ENCODE peak calls at places on chromosomes 13 and 19, in six cellular contexts. S is Calu3, C is nephron progenitor cell, X is cardiac muscle cell, F is left lung, P is progenitor cell of endocrine pancreas. J is an unnamed sample.

GRCh38 chr13:102726430-102726829 is 31.6 kb upstream of the METTL21C start:
- DNase-seq in X (no peak), C (no peak), S (no peak), F (no peak), P (no peak), J (peak)

GRCh38 chr19:30036154-30037129 is 94.4 kb downstream of the URI1 start:
- DNase-seq in F (no peak), C (peak), S (no peak), P (no peak), X (no peak), J (no peak)

GRCh38 chr13:51118809-51119431 is 7.8 kb upstream of the C13orf42 start:
- DNase-seq in C (no peak), S (no peak), X (no peak), F (no peak), P (no peak), J (no peak)

GRCh38 chr19:18634612-18635290 is 2.1 kb upstream of the KLHL26 start:
- DNase-seq in F (no peak), S (no peak), C (no peak), X (no peak), P (no peak), J (no peak)

GRCh38 chr13:45055198-45055901 is 65.0 kb upstream of the GTF2F2 start:
- DNase-seq in P (no peak), S (peak), X (peak), F (no peak), C (no peak), J (peak)

GRCh38 chr13:100314132-100314910 is 225.4 kb downstream of the PCCA start:
- DNase-seq in F (no peak), P (no peak), S (no peak), C (no peak), X (no peak), J (no peak)

GRCh38 chr19:38656171-38656981 is 8.9 kb downstream of the ACTN4 start:
- DNase-seq in F (no peak), C (no peak), P (no peak), X (peak), S (no peak), J (peak)

GRCh38 chr19:33551676-33552075 is 30.1 kb upstream of the PEPD start:
- DNase-seq in S (no peak), P (no peak), C (no peak), F (no peak), X (no peak), J (no peak)

GRCh38 chr13:51818771-51819511 is 15.0 kb upstream of the DHRS12 start:
- DNase-seq in S (no peak), F (no peak), C (no peak), X (peak), P (no peak), J (peak)

GRCh38 chr13:44136693-44137268 is 236.8 kb upstream of the SERP2 start:
- DNase-seq in X (no peak), P (no peak), C (no peak), S (no peak), F (no peak), J (no peak)

GRCh38 chr13:81872581-81872980 is 1531.7 kb upstream of the SPRY2 start:
- DNase-seq in P (no peak), F (no peak), C (peak), X (no peak), S (peak), J (no peak)

GRCh38 chr19:49978324-49978723 is 17.4 kb upstream of the SIGLEC11 start:
- DNase-seq in F (peak), P (no peak), S (no peak), X (no peak), C (no peak), J (no peak)

GRCh38 chr19:38023661-38024574 is 116.9 kb downstream of the SIPA1L3 start:
- DNase-seq in P (no peak), C (no peak), S (no peak), F (no peak), X (no peak), J (no peak)

GRCh38 chr13:44703371-44703770 is 127.2 kb upstream of the TSC22D1 start:
- DNase-seq in S (no peak), X (peak), F (no peak), C (no peak), P (no peak), J (no peak)

GRCh38 chr13:77919351-77920294 is 992 bp upstream of the EDNRB start:
- DNase-seq in S (no peak), F (peak), X (peak), P (no peak), C (peak), J (peak)

GRCh38 chr13:109779074-109779473 is 7.3 kb downstream of the IRS2 start:
- DNase-seq in P (no peak), F (no peak), X (no peak), C (no peak), S (no peak), J (peak)

GRCh38 chr13:79631260-79631659 is 150.3 kb downstream of the NDFIP2 start:
- DNase-seq in S (peak), P (no peak), F (no peak), X (peak), C (no peak), J (no peak)

GRCh38 chr19:48413879-48414623 is 20.6 kb downstream of the GRIN2D start:
- DNase-seq in F (peak), X (no peak), S (no peak), C (no peak), P (no peak), J (no peak)

GRCh38 chr13:41660426-41660825 is 203.1 kb downstream of the RGCC start:
- DNase-seq in C (no peak), X (no peak), S (no peak), P (no peak), F (no peak), J (no peak)

GRCh38 chr19:33797821-33798633 is 1.4 kb downstream of the KCTD15 start:
- DNase-seq in X (peak), F (no peak), P (no peak), S (peak), C (peak), J (peak)

GRCh38 chr13:48727252-48728011 is 73.7 kb downstream of the CYSLTR2 start:
- DNase-seq in P (no peak), X (peak), C (no peak), S (no peak), F (no peak), J (no peak)

GRCh38 chr19:28577199-28577598 is 635.8 kb downstream of the UQCRFS1 start:
- DNase-seq in C (peak), P (no peak), X (no peak), F (no peak), S (no peak), J (no peak)

GRCh38 chr13:105510363-105510762 is 1025.1 kb downstream of the EFNB2 start:
- DNase-seq in P (no peak), S (no peak), X (no peak), F (no peak), C (no peak), J (no peak)

GRCh38 chr13:38602261-38602660 is 84.6 kb upstream of the FREM2 start:
- DNase-seq in F (no peak), S (peak), X (peak), P (no peak), C (no peak), J (no peak)

GRCh38 chr19:7542556-7543348 is 7.2 kb downstream of the PNPLA6 start:
- DNase-seq in S (no peak), F (peak), C (no peak), X (no peak), P (no peak), J (no peak)

GRCh38 chr13:23617551-23618014 is 47.4 kb downstream of the TNFRSF19 start:
- DNase-seq in X (peak), C (no peak), P (no peak), F (no peak), S (no peak), J (no peak)

GRCh38 chr13:28248080-28248479 is 109.7 kb downstream of the PAN3 start:
- DNase-seq in S (no peak), P (no peak), F (no peak), C (no peak), X (no peak), J (no peak)

GRCh38 chr19:29836409-29836825 is 24.6 kb downstream of the CCNE1 start:
- DNase-seq in F (no peak), X (no peak), P (no peak), S (no peak), C (no peak), J (peak)

GRCh38 chr13:73058741-73059459 is at the start of gene KLF5:
- DNase-seq in P (peak), S (peak), C (peak), F (peak), X (peak), J (peak)

GRCh38 chr13:73060251-73061160 is 1.7 kb downstream of the KLF5 start:
- DNase-seq in S (no peak), C (peak), P (no peak), X (peak), F (peak), J (no peak)

GRCh38 chr13:73058432-73058740 is 419 bp upstream of the KLF5 start:
- DNase-seq in X (no peak), P (no peak), F (no peak), S (no peak), C (no peak), J (no peak)

GRCh38 chr13:73061478-73062275 is 2.9 kb downstream of the KLF5 start:
- DNase-seq in S (no peak), P (no peak), C (no peak), F (peak), X (no peak), J (no peak)

GRCh38 chr13:73059460-73060250 is 850 bp downstream of the KLF5 start:
- DNase-seq in P (peak), X (no peak), C (peak), S (no peak), F (peak), J (peak)
- TF ChIP-seq CTCF in P (peak), X (no peak), C (no peak), S (no peak), F (no peak), J (no peak)

GRCh38 chr13:94548382-94549240 is 47.3 kb downstream of the TGDS start:
- DNase-seq in P (no peak), C (no peak), X (peak), F (peak), S (peak), J (peak)
- TF ChIP-seq CTCF in P (peak), C (no peak), X (peak), F (no peak), S (no peak), J (no peak)

GRCh38 chr19:35663981-35664380 is 2.3 kb upstream of the UPK1A start:
- DNase-seq in F (no peak), S (no peak), P (no peak), C (no peak), X (no peak), J (no peak)

GRCh38 chr19:35661995-35662340 is 4.3 kb upstream of the UPK1A start:
- DNase-seq in S (no peak), X (no peak), F (no peak), P (no peak), C (no peak), J (no peak)

GRCh38 chr19:35656700-35657099 is 8.6 kb downstream of the COX6B1 start:
- DNase-seq in C (no peak), X (no peak), F (peak), S (no peak), P (no peak), J (no peak)

GRCh38 chr19:35655600-35655999 is 7.5 kb downstream of the COX6B1 start:
- DNase-seq in C (no peak), F (peak), P (no peak), X (no peak), S (no peak), J (no peak)

DNA sequence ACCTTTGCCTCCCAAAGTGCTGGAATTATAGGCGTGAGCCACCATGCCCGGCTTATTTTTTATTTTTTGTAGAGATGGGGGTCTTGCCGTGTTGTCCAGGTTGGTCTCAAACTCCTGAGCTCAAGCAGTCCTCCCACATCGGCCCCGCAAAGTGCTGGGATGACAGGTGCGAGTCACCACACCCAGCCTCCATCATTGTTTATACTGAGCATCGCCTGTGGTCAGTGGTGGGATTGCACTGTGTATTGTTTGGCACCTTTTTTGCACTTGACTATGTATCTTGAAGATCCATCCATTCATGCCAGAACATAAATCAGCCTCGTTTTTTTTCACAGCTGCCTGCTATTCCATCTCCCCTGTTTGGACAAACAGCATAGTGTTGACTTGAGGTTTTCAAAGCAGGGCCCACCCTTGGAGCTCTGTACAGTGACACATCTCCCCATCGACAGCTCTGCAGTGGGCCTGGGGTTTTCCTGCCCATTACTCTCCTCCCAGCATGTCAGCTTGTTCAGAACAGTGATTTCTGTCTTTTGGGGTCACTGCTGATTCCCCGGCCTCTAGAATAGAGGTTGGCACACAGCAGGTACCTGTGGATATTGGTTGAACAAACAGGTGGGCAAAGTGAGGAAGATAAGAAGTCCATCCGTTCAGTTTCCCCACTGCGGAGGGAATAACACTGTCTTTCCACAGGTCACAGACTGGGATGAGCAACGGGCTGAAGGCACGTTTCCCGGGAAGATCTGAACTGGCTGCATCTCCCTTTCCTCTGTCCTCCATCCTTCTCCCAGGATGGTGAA is 8.2 kb upstream of the UPK1A start:
- DNase-seq in F (peak), S (no peak), C (no peak), X (no peak), P (no peak), J (no peak)
- TF ChIP-seq CTCF in F (no peak), S (peak), C (no peak), X (no peak), P (no peak), J (no peak)

GRCh38 chr19:56162258-56162657 is 13.6 kb upstream of the GALP start:
- DNase-seq in P (no peak), S (no peak), X (peak), F (no peak), C (no peak), J (peak)

GRCh38 chr19:56161534-56161933 is 14.3 kb upstream of the GALP start:
- DNase-seq in C (no peak), F (no peak), S (no peak), X (no peak), P (no peak), J (no peak)

GRCh38 chr19:56159009-56159501 is 16.8 kb upstream of the GALP start:
- DNase-seq in P (no peak), C (no peak), F (no peak), S (no peak), X (no peak), J (no peak)

GRCh38 chr19:56158170-56158757 is 17.2 kb downstream of the ZNF444 start:
- DNase-seq in F (no peak), P (no peak), X (no peak), C (no peak), S (no peak), J (no peak)

GRCh38 chr19:56159616-56160271 is 16.1 kb upstream of the GALP start:
- DNase-seq in P (no peak), F (no peak), C (no peak), X (no peak), S (no peak), J (no peak)
- TF ChIP-seq CTCF in P (no peak), F (no peak), C (no peak), X (no peak), S (no peak), J (no peak)

GRCh38 chr19:3963458-3964255 is 7.2 kb downstream of the DAPK3 start:
- DNase-seq in F (no peak), P (no peak), C (no peak), X (no peak), S (no peak), J (no peak)
- TF ChIP-seq CTCF in F (no peak), P (no peak), C (no peak), X (no peak), S (no peak), J (no peak)

GRCh38 chr13:25753976-25754375 is 297.8 kb downstream of the SHISA2 start:
- DNase-seq in X (no peak), F (no peak), C (no peak), P (no peak), S (no peak), J (no peak)

GRCh38 chr13:25756251-25756650 is 295.6 kb downstream of the SHISA2 start:
- DNase-seq in C (no peak), S (no peak), F (no peak), P (no peak), X (no peak), J (no peak)

GRCh38 chr13:25752957-25753540 is 298.8 kb downstream of the SHISA2 start:
- DNase-seq in S (no peak), P (no peak), C (no peak), F (no peak), X (peak), J (peak)

GRCh38 chr13:25761041-25761440 is 290.8 kb downstream of the SHISA2 start:
- DNase-seq in S (no peak), F (no peak), X (no peak), P (no peak), C (no peak), J (no peak)

DNA sequence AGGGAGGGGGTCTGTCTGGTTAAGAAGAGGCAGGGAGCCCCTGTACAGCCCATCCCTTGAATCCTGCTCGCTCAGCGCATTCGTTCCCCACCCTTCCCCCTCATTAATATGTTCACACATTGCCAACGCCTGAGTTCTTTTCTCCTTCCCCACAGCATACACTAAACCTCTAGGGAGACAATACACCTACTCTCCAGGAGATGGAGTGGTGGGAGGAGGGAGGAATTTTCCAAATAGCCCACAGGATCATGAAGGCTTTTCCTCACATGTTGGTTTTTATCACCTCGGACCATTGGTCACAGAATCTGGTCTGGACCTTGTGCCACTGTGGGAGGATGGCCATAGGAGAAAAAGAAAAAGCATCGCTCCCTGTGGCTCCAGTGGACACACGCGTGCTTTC is 294.9 kb downstream of the SHISA2 start:
- DNase-seq in C (no peak), P (no peak), S (no peak), X (no peak), F (no peak), J (no peak)
- TF ChIP-seq CTCF in C (no peak), P (peak), S (no peak), X (no peak), F (no peak), J (no peak)

GRCh38 chr13:60990032-60990733 is 425.5 kb downstream of the PCDH20 start:
- DNase-seq in X (no peak), S (no peak), P (no peak), C (no peak), F (no peak), J (peak)
- TF ChIP-seq CTCF in X (no peak), S (no peak), P (no peak), C (no peak), F (no peak), J (no peak)

DNA sequence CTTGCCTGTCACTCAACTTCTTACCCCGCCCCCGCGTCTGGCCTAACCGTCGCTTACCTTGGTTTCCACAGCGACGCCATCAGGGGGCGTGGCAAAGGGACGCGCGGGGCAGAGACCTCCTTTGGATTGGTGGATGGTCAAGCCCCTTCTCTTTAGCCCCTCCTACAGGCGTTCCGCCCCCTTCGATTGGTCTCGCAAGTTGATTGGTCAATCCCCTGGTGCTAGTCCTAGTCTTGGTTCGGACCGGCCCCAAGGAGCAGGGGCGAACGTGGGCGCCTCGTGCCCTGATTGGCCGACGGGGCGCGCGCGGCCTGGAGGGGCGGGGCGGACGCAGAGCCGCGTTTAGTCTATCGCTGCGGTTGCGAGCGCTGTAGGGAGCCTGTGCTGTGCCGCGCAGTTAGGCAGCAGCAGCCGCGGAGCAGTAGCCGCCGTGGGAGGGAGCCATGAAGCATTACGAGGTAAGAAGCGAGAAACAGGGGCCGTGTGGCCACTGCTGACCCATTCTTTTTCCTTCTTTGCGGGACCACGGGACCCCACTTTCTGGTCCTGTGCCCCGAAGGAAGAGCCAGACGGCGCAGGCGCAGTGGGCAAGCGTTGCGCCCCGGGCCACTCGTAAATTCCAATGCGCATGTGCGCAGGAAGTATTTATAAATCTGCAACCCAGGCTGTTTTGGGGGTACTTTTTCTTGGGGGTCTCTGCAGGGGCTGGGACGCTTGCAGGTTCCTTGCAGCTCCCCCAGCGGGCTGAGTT is at the start of gene TECR:
- DNase-seq in S (peak), P (peak), F (peak), C (peak), X (peak), J (peak)
- TF ChIP-seq CTCF in S (no peak), P (no peak), F (no peak), C (no peak), X (no peak), J (no peak)

GRCh38 chr19:13842294-13843103 is 34.4 kb upstream of the NANOS3 start:
- DNase-seq in P (no peak), X (peak), S (peak), C (peak), F (peak), J (peak)
- TF ChIP-seq CTCF in P (peak), X (no peak), S (no peak), C (no peak), F (no peak), J (no peak)

DNA sequence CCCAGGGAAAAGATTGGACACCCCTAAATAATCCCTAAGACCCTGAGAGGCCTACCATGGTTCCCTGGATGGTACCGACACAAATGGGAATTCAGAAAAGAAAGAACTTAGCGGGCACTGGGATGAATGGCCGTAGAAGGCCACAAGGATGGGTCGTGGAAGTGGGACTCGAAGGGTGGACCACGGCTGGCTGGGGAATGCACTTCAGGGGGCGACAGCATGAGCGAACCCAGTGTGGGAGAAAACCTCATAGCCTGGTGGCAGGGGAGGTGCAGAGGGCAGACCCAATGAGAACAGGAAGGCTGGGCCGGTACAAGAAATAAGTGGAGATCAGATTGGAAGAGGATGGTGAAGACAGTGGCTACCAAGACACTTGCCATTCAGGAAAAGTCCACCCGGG is 28.7 kb downstream of the LATS2 start:
- DNase-seq in S (no peak), C (no peak), X (no peak), F (no peak), P (no peak), J (no peak)
- TF ChIP-seq CTCF in S (no peak), C (no peak), X (no peak), F (no peak), P (no peak), J (no peak)